ENCODE peak calls at places on chromosomes 16 and 17, in six cellular contexts. J is dorsolateral prefrontal cortex, G is neuronal stem cell, M is heart right ventricle, D is A549, T is foreskin fibroblast. B is an unnamed sample.

GRCh38 chr17:69335018-69335417 is 8.1 kb upstream of the ABCA5 start:
- DNase-seq in J (no peak), G (no peak), M (no peak), D (peak), T (peak), B (no peak)

GRCh38 chr16:12439443-12440232 is 364.0 kb downstream of the CPPED1 start:
- DNase-seq in J (no peak), G (no peak), M (no peak), D (no peak), T (no peak), B (no peak)

GRCh38 chr17:78230996-78231931 is at the start of gene TMEM235:
- DNase-seq in J (no peak), G (no peak), M (no peak), D (no peak), T (no peak), B (no peak)

GRCh38 chr17:4811471-4811870 is 4.5 kb downstream of the PLD2 start:
- DNase-seq in J (no peak), G (no peak), M (no peak), D (no peak), T (no peak), B (no peak)

GRCh38 chr17:64470676-64471075 is 21.8 kb downstream of the MILR1 start:
- DNase-seq in J (no peak), G (peak), M (no peak), D (no peak), T (no peak), B (no peak)

GRCh38 chr17:54172654-54173316 is 350.1 kb downstream of the KIF2B start:
- DNase-seq in J (no peak), G (no peak), M (no peak), D (peak), T (peak), B (no peak)

GRCh38 chr17:33966410-33967063 is 288.5 kb upstream of the CCL2 start:
- DNase-seq in J (no peak), G (no peak), M (no peak), D (no peak), T (no peak), B (no peak)

GRCh38 chr17:3989156-3989886 is 25.1 kb upstream of the ATP2A3 start:
- DNase-seq in J (no peak), G (no peak), M (no peak), D (no peak), T (no peak), B (no peak)

GRCh38 chr16:3347586-3347985 is 8.1 kb upstream of the OR2C1 start:
- DNase-seq in J (no peak), G (no peak), M (no peak), D (no peak), T (no peak), B (no peak)

GRCh38 chr16:976389-976931 is 5.1 kb upstream of the SOX8 start:
- DNase-seq in J (no peak), G (no peak), M (no peak), D (no peak), T (no peak), B (no peak)

GRCh38 chr16:12294471-12294870 is 317.9 kb downstream of the SNX29 start:
- DNase-seq in J (no peak), G (no peak), M (no peak), D (no peak), T (no peak), B (no peak)

GRCh38 chr16:14509675-14510132 is 120.4 kb downstream of the PARN start:
- DNase-seq in J (no peak), G (no peak), M (no peak), D (no peak), T (peak), B (no peak)

GRCh38 chr16:11064202-11064540 is 119.8 kb downstream of the CLEC16A start:
- DNase-seq in J (no peak), G (no peak), M (no peak), D (no peak), T (no peak), B (no peak)

GRCh38 chr17:37187262-37187661 is 188.5 kb upstream of the C17orf78 start:
- DNase-seq in J (no peak), G (no peak), M (no peak), D (no peak), T (peak), B (no peak)

GRCh38 chr16:23784811-23785447 is 30.1 kb downstream of the CHP2 start:
- DNase-seq in J (no peak), G (no peak), M (no peak), D (peak), T (peak), B (no peak)

GRCh38 chr16:47374629-47375028 is 86.2 kb downstream of the ITFG1 start:
- DNase-seq in J (no peak), G (no peak), M (no peak), D (no peak), T (no peak), B (no peak)

GRCh38 chr16:15676506-15676905 is 26.5 kb downstream of the NDE1 start:
- DNase-seq in J (no peak), G (no peak), M (no peak), D (no peak), T (no peak), B (no peak)

GRCh38 chr17:37821025-37821713 is 76.3 kb upstream of the HNF1B start:
- DNase-seq in J (no peak), G (no peak), M (no peak), D (no peak), T (no peak), B (peak)

GRCh38 chr17:72588561-72588960 is 467.7 kb downstream of the SOX9 start:
- DNase-seq in J (no peak), G (no peak), M (no peak), D (no peak), T (no peak), B (no peak)

GRCh38 chr17:72588961-72589360 is 468.1 kb downstream of the SOX9 start:
- DNase-seq in J (no peak), G (no peak), M (no peak), D (peak), T (no peak), B (no peak)

GRCh38 chr17:72587156-72587555 is 466.3 kb downstream of the SOX9 start:
- DNase-seq in J (no peak), G (no peak), M (no peak), D (no peak), T (no peak), B (no peak)

GRCh38 chr17:72590382-72590781 is 469.6 kb downstream of the SOX9 start:
- DNase-seq in J (no peak), G (no peak), M (no peak), D (no peak), T (peak), B (no peak)

DNA sequence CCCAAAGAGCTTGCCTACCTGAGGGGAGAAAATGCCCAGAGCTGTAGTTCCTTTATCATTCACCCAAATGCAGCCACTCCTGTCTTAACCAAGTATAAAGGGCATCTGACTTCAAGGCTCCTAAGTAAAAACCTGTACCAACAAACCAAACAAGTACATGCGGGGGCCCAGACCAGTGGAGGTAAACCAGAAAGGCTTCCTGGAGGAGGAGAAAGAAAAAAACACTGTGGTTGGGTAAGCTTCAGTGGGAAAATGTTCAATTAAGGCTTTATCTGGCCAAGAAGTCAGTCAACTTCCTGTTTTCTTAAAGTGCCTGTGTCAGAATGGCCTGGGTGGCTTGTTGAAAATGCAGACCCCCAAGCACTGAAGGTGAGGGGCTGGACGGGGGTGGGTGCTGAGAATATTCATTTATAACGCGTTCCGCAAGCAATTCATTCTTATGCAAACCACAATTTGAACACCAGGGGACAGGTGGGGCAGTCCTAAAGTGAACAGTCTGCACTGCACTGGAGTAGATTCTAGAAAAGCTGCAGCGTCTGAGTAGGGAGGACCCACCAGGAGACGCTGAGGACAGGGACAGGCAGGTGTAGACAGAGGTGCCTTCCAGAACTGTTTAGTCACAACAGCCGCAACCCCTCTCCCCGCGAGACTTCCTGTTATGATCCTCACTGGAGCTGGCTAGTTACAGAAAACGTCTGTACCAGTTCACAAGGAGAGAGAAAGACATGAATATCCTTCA is 467.1 kb downstream of the SOX9 start:
- DNase-seq in J (no peak), G (no peak), M (no peak), D (peak), T (no peak), B (no peak)
- H3K4me3 ChIP-seq in J (no peak), G (no peak), M (no peak), D (peak), T (no peak), B (no peak)

GRCh38 chr17:48612456-48612853 is 1.6 kb upstream of the HOXB7 start:
- DNase-seq in J (no peak), G (no peak), M (no peak), D (peak), T (peak), B (no peak)

GRCh38 chr17:48614904-48615211 is 234 bp downstream of the HOXB8 start:
- DNase-seq in J (no peak), G (no peak), M (no peak), D (peak), T (no peak), B (no peak)

GRCh38 chr17:48612854-48613691 is 2.0 kb downstream of the HOXB8 start:
- DNase-seq in J (no peak), G (no peak), M (no peak), D (peak), T (peak), B (peak)

GRCh38 chr17:48615212-48615962 is at the start of gene HOXB8:
- DNase-seq in J (no peak), G (no peak), M (no peak), D (no peak), T (no peak), B (no peak)

DNA sequence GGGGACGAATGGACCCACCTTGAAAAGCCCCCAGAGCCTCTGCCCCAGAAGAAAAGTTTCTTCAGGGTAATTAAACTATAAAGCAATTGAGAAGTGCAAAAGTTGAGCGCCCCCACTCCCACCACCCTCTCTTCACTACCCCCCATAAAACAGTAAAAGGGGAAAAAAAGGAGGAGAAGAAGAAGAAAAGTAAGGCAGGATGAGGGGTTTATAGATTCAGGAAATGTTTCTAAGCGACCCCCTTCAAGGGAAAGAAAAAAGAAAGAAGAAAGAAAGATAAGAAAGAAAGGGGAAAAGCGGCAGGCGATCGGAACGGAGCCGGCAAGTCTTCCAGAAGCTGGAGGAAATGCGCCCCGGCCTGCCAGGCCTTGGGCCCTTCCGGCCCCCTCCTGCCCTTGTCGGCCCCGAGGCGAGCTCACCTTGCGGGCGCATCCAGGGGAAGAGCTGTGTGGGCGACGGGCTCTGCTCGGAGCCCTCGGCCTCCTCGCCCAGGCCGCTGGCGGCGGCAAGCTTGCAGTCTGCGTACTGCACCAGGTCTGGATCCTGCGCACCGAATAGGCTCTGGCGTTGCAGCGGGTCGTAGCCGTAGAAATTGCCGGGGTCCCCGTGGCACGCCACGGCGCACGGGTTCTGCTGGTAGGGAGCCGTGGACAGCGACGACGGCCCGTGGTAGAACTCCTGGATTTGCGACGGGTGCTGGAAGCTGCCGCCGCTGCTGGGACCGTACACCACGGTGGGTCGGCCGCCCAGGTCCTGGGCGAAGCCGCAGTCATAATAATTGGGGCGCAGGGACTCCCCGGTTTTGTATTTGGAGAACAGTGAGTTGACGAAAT is 1.0 kb downstream of the HOXB8 start:
- DNase-seq in J (no peak), G (no peak), M (no peak), D (peak), T (peak), B (peak)
- H3K4me3 ChIP-seq in J (no peak), G (no peak), M (no peak), D (peak), T (no peak), B (no peak)

GRCh38 chr17:76500074-76500744 is 1.0 kb downstream of the RHBDF2 start:
- DNase-seq in J (no peak), G (no peak), M (no peak), D (no peak), T (peak), B (no peak)
- H3K4me3 ChIP-seq in J (peak), G (no peak), M (peak), D (peak), T (peak), B (peak)

GRCh38 chr16:21116148-21116693 is 34.4 kb downstream of the DNAH3 start:
- DNase-seq in J (no peak), G (no peak), M (no peak), D (no peak), T (no peak), B (no peak)
- H3K4me3 ChIP-seq in J (no peak), G (peak), M (peak), D (no peak), T (no peak), B (no peak)

GRCh38 chr16:84299734-84300440 is 5.2 kb downstream of the WFDC1 start:
- DNase-seq in J (no peak), G (no peak), M (no peak), D (no peak), T (no peak), B (no peak)
- H3K4me3 ChIP-seq in J (no peak), G (no peak), M (no peak), D (no peak), T (no peak), B (no peak)

GRCh38 chr16:58198739-58199411 is 969 bp upstream of the CSNK2A2 start:
- DNase-seq in J (no peak), G (no peak), M (no peak), D (no peak), T (no peak), B (no peak)
- H3K4me3 ChIP-seq in J (no peak), G (peak), M (no peak), D (peak), T (no peak), B (peak)

DNA sequence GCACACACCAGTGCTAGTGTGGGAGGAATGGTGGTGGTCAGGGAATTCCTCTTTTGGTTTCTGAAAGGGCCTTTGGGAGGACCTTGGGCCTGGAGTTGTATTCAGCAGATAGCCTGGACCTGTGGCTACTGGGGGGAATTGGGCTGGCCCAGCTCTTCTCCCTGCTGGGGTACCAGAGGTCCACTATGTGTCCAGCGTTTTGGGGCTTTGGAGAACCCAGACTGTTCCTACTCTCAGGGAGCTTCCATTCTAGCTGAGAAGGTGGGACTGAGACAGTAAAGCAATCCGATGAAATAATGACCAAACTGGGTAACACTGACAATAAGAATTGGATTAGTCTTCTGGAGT is 2.4 kb downstream of the EPN3 start:
- DNase-seq in J (no peak), G (no peak), M (no peak), D (no peak), T (no peak), B (no peak)
- H3K4me3 ChIP-seq in J (no peak), G (no peak), M (no peak), D (no peak), T (no peak), B (peak)

GRCh38 chr17:41666336-41666680 is 22.4 kb upstream of the EIF1 start:
- DNase-seq in J (peak), G (peak), M (no peak), D (peak), T (peak), B (peak)

GRCh38 chr17:41664172-41664457 is 24.6 kb upstream of the EIF1 start:
- DNase-seq in J (no peak), G (no peak), M (no peak), D (no peak), T (no peak), B (no peak)

GRCh38 chr17:41664587-41665565 is 23.8 kb upstream of the EIF1 start:
- DNase-seq in J (no peak), G (no peak), M (no peak), D (no peak), T (no peak), B (no peak)

GRCh38 chr17:41666708-41667279 is 21.9 kb upstream of the EIF1 start:
- DNase-seq in J (peak), G (peak), M (peak), D (peak), T (peak), B (peak)

DNA sequence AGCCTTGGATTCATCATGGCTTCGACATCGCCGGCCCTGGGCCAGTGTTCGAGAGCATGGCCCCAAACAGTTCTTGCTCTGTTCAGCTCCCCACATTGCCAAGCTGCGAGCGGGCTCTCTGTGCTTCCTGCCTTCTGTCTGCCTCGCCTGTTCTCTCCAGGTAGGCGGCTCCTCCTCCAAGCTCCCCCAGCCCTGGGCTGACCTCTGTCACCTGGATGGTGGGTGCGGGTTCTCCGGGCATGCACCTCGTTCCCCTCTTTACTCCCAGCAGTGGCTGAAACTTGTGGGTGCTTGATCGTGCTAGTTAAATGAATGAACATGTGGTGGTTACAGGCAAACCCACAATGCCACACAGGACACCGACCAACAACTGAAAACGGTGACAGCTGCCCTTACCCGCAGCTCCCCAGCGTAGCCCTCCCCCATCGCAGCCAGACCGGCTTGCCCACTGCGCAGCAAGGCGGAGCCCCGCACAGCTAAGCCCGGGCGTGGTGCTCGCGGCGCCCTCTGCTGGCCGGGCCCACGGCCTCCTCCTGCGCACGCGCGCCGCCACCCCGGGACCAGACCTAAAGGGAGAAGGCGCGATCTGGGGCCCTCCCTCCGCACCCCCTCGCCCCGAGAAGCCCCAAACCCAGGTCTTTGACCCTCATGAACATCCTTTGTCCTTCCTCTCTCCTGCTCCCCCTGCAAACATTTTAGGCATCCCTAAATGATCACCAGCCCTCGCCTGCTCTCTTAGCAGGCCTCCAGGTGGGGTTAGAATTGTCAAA is 22.9 kb upstream of the EIF1 start:
- DNase-seq in J (peak), G (peak), M (peak), D (peak), T (peak), B (peak)
- H3K4me3 ChIP-seq in J (peak), G (peak), M (peak), D (peak), T (peak), B (peak)

GRCh38 chr17:28575126-28575795 is 1.4 kb downstream of the ALDOC start:
- DNase-seq in J (peak), G (no peak), M (peak), D (no peak), T (peak), B (no peak)

GRCh38 chr17:28573966-28574480 is 2.7 kb downstream of the ALDOC start:
- DNase-seq in J (no peak), G (no peak), M (no peak), D (no peak), T (no peak), B (no peak)

GRCh38 chr17:28574536-28574935 is 2.2 kb downstream of the ALDOC start:
- DNase-seq in J (no peak), G (no peak), M (no peak), D (peak), T (no peak), B (no peak)

GRCh38 chr17:28572294-28573099 is 1.2 kb upstream of the PIGS start:
- DNase-seq in J (no peak), G (no peak), M (no peak), D (no peak), T (no peak), B (no peak)

DNA sequence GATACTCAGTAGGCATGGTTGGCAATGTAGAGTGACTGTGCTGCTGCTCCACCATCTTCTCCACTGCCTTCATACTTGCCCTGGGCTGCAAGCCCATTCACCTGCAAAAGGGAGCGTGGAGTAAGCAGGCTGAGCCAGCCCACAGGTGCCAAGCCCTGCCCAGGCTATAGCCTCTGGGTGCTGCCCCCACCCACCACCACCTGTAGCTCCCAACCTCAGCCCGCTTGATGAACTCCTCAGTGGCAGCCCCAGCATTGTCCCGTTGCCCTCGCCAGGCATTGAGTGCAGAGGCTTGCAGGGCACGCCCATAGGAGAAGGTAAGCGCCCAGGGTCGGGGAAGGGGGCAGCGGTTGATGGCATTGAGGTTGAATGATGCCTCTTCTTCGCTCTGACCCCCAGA is 2.2 kb upstream of the PIGS start:
- DNase-seq in J (no peak), G (no peak), M (no peak), D (no peak), T (no peak), B (no peak)
- H3K4me3 ChIP-seq in J (no peak), G (no peak), M (no peak), D (no peak), T (no peak), B (no peak)

B was measured in adrenal gland.